ENCODE peak calls at places on chromosomes 7 and 10, in four cellular contexts. One of them, this sample, is unnamed.
A peak's percentile ranks its signal among the peaks of the same experiment; 100 is the strongest.

GRCh38 chr10:92173996-92174395 is 116.9 kb downstream of the CPEB3 start:
- DNase-seq in prostate gland: no peak
- DNase-seq in HCT116: no peak
- DNase-seq in SK-N-SH: no peak
- DNase-seq in this sample: no peak

GRCh38 chr7:8232999-8233847 is 28.7 kb downstream of the ICA1 start:
- DNase-seq in prostate gland: no peak
- DNase-seq in HCT116: no peak
- DNase-seq in SK-N-SH: no peak
- DNase-seq in this sample: no peak

GRCh38 chr10:99593312-99593711 is 26.9 kb downstream of the SLC25A28 start:
- DNase-seq in prostate gland: no peak
- DNase-seq in HCT116: no peak
- DNase-seq in SK-N-SH: no peak
- DNase-seq in this sample: no peak

GRCh38 chr7:107201795-107202450 is 33.1 kb downstream of the HBP1 start:
- DNase-seq in prostate gland: peak; percentile 37
- DNase-seq in HCT116: peak; percentile 23
- DNase-seq in SK-N-SH: peak; percentile 64
- DNase-seq in this sample: no peak

GRCh38 chr7:158975526-158976467 is 119.4 kb downstream of the DYNC2I1 start:
- DNase-seq in prostate gland: no peak
- DNase-seq in HCT116: no peak
- DNase-seq in SK-N-SH: no peak
- DNase-seq in this sample: no peak

GRCh38 chr7:95602421-95602820 is 6.1 kb upstream of the PDK4 start:
- DNase-seq in prostate gland: no peak
- DNase-seq in HCT116: no peak
- DNase-seq in SK-N-SH: no peak
- DNase-seq in this sample: no peak

GRCh38 chr10:101301111-101301731 is 52.7 kb upstream of the BTRC start:
- DNase-seq in prostate gland: peak; percentile 29
- DNase-seq in HCT116: peak; percentile 63
- DNase-seq in SK-N-SH: no peak
- DNase-seq in this sample: no peak

GRCh38 chr7:55963584-55964168 is 709 bp upstream of the NIPSNAP2 start:
- DNase-seq in prostate gland: no peak
- DNase-seq in HCT116: no peak
- DNase-seq in SK-N-SH: no peak
- DNase-seq in this sample: no peak

GRCh38 chr10:130954326-130954905 is 357.1 kb downstream of the TCERG1L start:
- DNase-seq in prostate gland: no peak
- DNase-seq in HCT116: no peak
- DNase-seq in SK-N-SH: no peak
- DNase-seq in this sample: no peak

GRCh38 chr7:77226357-77226839 is 26.8 kb upstream of the FGL2 start:
- DNase-seq in prostate gland: no peak
- DNase-seq in HCT116: no peak
- DNase-seq in SK-N-SH: no peak
- DNase-seq in this sample: no peak

GRCh38 chr7:144391014-144391413 is 12.5 kb downstream of the NOBOX start:
- DNase-seq in prostate gland: no peak
- DNase-seq in HCT116: no peak
- DNase-seq in SK-N-SH: no peak
- DNase-seq in this sample: no peak

GRCh38 chr7:81776972-81777371 is 7.1 kb upstream of the HGF start:
- DNase-seq in prostate gland: no peak
- DNase-seq in HCT116: peak; percentile 8
- DNase-seq in SK-N-SH: no peak
- DNase-seq in this sample: no peak

GRCh38 chr10:95864906-95865813 is 42.6 kb upstream of the CC2D2B start:
- DNase-seq in prostate gland: no peak
- DNase-seq in HCT116: peak; percentile 48
- DNase-seq in SK-N-SH: peak; percentile 35
- DNase-seq in this sample: peak; percentile 25

GRCh38 chr7:105664816-105665525 is 83.7 kb upstream of the EFCAB10 start:
- DNase-seq in prostate gland: no peak
- DNase-seq in HCT116: peak; percentile 79
- DNase-seq in SK-N-SH: peak; percentile 60
- DNase-seq in this sample: no peak

GRCh38 chr7:37180828-37181549 is 267.7 kb downstream of the ELMO1 start:
- DNase-seq in prostate gland: no peak
- DNase-seq in HCT116: no peak
- DNase-seq in SK-N-SH: no peak
- DNase-seq in this sample: no peak

GRCh38 chr7:98116656-98117461 is 10.2 kb downstream of the LMTK2 start:
- DNase-seq in prostate gland: no peak
- DNase-seq in HCT116: no peak
- DNase-seq in SK-N-SH: no peak
- DNase-seq in this sample: no peak

GRCh38 chr7:38840736-38841460 is 68.1 kb downstream of the VPS41 start:
- DNase-seq in prostate gland: peak; percentile 64
- DNase-seq in HCT116: no peak
- DNase-seq in SK-N-SH: no peak
- DNase-seq in this sample: peak; percentile 58

GRCh38 chr10:33180390-33180789 is 154.1 kb downstream of the NRP1 start:
- DNase-seq in prostate gland: no peak
- DNase-seq in HCT116: no peak
- DNase-seq in SK-N-SH: no peak
- DNase-seq in this sample: no peak

GRCh38 chr7:50210706-50211115 is 93.8 kb upstream of the IKZF1 start:
- DNase-seq in prostate gland: no peak
- DNase-seq in HCT116: no peak
- DNase-seq in SK-N-SH: no peak
- DNase-seq in this sample: no peak

GRCh38 chr10:124072541-124072940 is 20.9 kb downstream of the CHST15 start:
- DNase-seq in prostate gland: no peak
- DNase-seq in HCT116: no peak
- DNase-seq in SK-N-SH: no peak
- DNase-seq in this sample: no peak

GRCh38 chr10:68110027-68110426 is 739 bp downstream of the MYPN start:
- DNase-seq in prostate gland: no peak
- DNase-seq in HCT116: no peak
- DNase-seq in SK-N-SH: no peak
- DNase-seq in this sample: no peak

DNA sequence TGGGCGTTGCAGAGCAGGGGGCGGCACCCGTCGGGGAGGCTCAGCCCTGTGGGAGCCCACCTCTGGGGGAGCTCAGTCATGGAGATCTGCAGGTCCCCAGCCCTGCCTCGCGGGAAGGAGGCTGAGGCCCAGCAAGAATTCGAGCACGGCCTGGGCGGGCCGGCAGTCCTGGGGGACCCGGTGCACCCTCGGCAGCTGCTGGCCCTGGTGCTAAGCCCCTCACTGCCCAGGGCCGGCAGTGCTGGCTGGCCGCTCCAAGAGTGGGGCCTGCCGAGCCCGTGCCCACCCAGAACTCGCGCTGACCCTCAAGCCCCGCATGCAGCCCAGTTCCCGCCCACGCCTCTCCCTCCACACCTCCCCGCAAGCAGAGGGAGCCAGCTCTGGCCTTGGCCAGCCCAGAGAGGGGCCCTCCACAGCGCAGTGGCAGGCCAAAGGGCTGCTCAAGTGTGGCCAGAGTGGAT is 76.2 kb downstream of the TMEM26 start:
- DNase-seq in prostate gland: no peak
- DNase-seq in HCT116: no peak
- DNase-seq in SK-N-SH: no peak
- DNase-seq in this sample: no peak
- TF ChIP-seq CTCF in prostate gland: no peak
- TF ChIP-seq CTCF in HCT116: no peak
- TF ChIP-seq CTCF in SK-N-SH: no peak
- TF ChIP-seq CTCF in this sample: no peak

GRCh38 chr10:7480742-7481381 is 70.0 kb upstream of the SFMBT2 start:
- DNase-seq in prostate gland: no peak
- DNase-seq in HCT116: no peak
- DNase-seq in SK-N-SH: no peak
- DNase-seq in this sample: no peak

GRCh38 chr10:7477538-7478334 is 66.9 kb upstream of the SFMBT2 start:
- DNase-seq in prostate gland: no peak
- DNase-seq in HCT116: no peak
- DNase-seq in SK-N-SH: no peak
- DNase-seq in this sample: no peak

GRCh38 chr10:7481382-7481765 is 70.5 kb upstream of the SFMBT2 start:
- DNase-seq in prostate gland: no peak
- DNase-seq in HCT116: no peak
- DNase-seq in SK-N-SH: no peak
- DNase-seq in this sample: no peak

GRCh38 chr10:7478727-7479457 is 68.1 kb upstream of the SFMBT2 start:
- DNase-seq in prostate gland: no peak
- DNase-seq in HCT116: no peak
- DNase-seq in SK-N-SH: no peak
- DNase-seq in this sample: no peak

GRCh38 chr10:7479861-7480598 is 69.2 kb upstream of the SFMBT2 start:
- DNase-seq in prostate gland: no peak
- DNase-seq in HCT116: no peak
- DNase-seq in SK-N-SH: no peak
- DNase-seq in this sample: no peak
- H3K4me3 ChIP-seq in prostate gland: no peak overlapping the region
- H3K4me3 ChIP-seq in HCT116: no peak overlapping the region
- H3K4me3 ChIP-seq in SK-N-SH: no peak overlapping the region
- H3K4me3 ChIP-seq in this sample: no peak overlapping the region

GRCh38 chr7:66810716-66811115 is 70.2 kb downstream of the RABGEF1 start:
- DNase-seq in prostate gland: no peak
- DNase-seq in HCT116: no peak
- DNase-seq in SK-N-SH: no peak
- DNase-seq in this sample: no peak
- H3K27me3 ChIP-seq in prostate gland: no peaks in the 10 kb centered on the region
- H3K27me3 ChIP-seq in HCT116: no peaks in the 10 kb centered on the region
- H3K27me3 ChIP-seq in SK-N-SH: no peaks in the 10 kb centered on the region
- H3K27me3 ChIP-seq in this sample: no peaks in the 10 kb centered on the region

DNA sequence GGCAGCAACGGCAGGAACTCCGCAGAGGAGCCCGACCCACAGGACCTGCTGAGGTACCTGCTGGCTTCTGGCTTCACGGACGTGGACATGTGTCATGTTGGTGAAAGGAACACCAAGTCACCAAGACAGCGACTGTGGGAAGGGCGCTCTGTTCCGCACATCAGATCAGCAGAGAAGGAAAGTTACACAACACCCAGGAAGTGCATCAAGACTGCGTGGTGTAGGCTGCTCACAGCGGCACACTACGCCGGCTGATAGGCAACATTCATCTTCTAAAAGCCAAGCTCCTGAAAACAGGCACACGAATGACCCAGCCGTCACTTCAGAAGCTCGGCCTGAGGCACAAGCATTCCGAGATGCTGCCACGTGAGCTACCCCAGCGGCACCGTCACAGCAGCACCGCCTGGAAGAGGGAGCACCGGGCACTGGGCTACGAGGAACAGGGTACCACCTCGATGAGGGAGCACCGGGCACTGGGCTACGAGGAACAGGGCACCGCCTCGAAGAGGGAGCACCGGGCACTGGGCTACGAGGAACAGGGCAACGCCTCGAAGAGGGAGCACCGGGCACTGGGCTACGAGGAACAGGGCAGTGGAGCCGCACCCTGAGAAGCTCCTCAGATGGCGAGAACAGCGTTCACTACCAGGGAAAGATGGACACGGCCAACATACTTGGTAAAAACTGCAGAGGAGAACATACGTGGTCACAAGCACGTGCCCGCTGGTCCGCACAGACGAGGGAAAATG is 86.7 kb downstream of the MAD1L1 start:
- DNase-seq in prostate gland: no peak
- DNase-seq in HCT116: no peak
- DNase-seq in SK-N-SH: no peak
- DNase-seq in this sample: no peak
- TF ChIP-seq CTCF in prostate gland: no peak
- TF ChIP-seq CTCF in HCT116: no peak
- TF ChIP-seq CTCF in SK-N-SH: no peak
- TF ChIP-seq CTCF in this sample: no peak

DNA sequence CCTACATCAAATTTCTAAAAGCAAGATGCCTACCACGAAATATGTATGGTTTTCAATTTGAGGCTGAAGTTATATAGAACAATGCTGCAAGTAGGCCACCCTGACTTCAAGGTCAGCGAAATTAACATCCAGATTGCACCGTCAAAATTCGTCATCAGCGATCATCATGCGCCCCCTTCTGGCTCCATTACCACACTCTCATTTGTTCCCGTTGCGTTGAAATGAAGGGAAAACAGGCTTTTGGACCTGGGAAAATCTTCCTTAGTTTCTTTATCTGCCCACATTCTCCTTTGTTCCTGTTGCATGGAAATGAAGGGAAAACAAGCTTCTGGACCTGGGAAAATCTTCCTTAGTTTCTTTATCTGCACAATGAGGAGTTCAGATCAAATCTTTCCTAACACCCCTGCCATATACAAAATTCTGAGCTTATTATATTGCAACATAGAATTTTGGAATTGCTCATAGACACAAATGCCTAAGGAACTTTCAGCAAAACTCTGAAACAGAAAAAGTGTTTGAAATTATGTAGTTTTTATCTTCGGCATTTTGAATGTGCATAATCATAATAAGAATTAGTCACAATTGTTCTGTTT is 98.2 kb upstream of the PRKCQ start:
- DNase-seq in prostate gland: peak; percentile 14
- DNase-seq in HCT116: peak; percentile 47
- DNase-seq in SK-N-SH: peak; percentile 48
- DNase-seq in this sample: no peak
- H3K4me3 ChIP-seq in prostate gland: no peak overlapping the region
- H3K4me3 ChIP-seq in HCT116: no peak overlapping the region
- H3K4me3 ChIP-seq in SK-N-SH: no peak overlapping the region
- H3K4me3 ChIP-seq in this sample: no peak overlapping the region

GRCh38 chr7:155512246-155512887 is 34.0 kb downstream of the CNPY1 start:
- DNase-seq in prostate gland: no peak
- DNase-seq in HCT116: no peak
- DNase-seq in SK-N-SH: no peak
- DNase-seq in this sample: no peak

GRCh38 chr7:155511597-155511996 is 34.8 kb downstream of the CNPY1 start:
- DNase-seq in prostate gland: no peak
- DNase-seq in HCT116: no peak
- DNase-seq in SK-N-SH: no peak
- DNase-seq in this sample: no peak

GRCh38 chr7:155515318-155515717 is 31.0 kb downstream of the CNPY1 start:
- DNase-seq in prostate gland: no peak
- DNase-seq in HCT116: no peak
- DNase-seq in SK-N-SH: no peak
- DNase-seq in this sample: no peak

GRCh38 chr7:155514296-155514695 is 32.1 kb downstream of the CNPY1 start:
- DNase-seq in prostate gland: no peak
- DNase-seq in HCT116: no peak
- DNase-seq in SK-N-SH: no peak
- DNase-seq in this sample: no peak

DNA sequence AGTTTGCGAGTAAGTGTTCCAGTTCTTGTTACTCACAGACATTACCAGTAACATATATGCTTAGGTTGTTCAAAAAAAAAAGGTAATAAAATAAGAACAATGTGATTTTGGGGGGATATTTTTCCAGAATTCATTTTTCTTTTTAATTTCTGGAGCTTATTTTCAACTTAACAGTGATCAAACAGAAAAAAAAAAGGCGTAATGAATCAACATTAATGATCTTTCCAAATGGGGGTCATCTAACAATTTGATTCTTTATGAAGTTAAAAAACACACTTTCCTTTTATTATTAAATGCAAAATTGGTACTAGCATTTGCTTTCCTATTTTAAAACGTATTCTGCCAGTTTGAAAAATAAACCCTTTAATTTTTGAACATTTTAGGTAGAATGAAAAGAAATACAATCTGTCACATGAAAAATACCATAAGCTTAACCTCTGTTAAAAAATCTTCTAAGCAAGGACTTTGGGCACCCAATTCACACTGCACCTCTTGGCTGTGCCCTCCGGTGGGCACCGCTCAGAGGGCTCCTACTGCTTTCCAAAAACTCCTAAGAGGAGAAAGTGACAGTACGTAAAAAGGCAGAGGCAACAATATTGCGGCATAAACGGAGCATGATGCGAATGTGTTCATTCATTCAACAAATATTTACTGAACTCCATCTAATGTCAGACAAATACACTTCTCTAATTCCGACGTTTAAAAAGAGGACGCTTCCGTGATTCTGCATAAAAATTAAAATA is 32.6 kb downstream of the CNPY1 start:
- DNase-seq in prostate gland: no peak
- DNase-seq in HCT116: no peak
- DNase-seq in SK-N-SH: no peak
- DNase-seq in this sample: no peak
- H3K27me3 ChIP-seq in prostate gland: peaks cover 45% of the 10 kb centered on the region
- H3K27me3 ChIP-seq in HCT116: peaks cover 50% of the 10 kb centered on the region
- H3K27me3 ChIP-seq in SK-N-SH: peaks cover 87% of the 10 kb centered on the region
- H3K27me3 ChIP-seq in this sample: peaks cover 29% of the 10 kb centered on the region